ENCODE peak calls at places on chromosomes 2 and 18, in six cellular contexts. One of them, this sample, is unnamed.

GRCh38 chr18:70380915-70381896 is 92.4 kb downstream of the SOCS6 start:
- ATAC-seq in heart right ventricle: peak
- ATAC-seq in lower lobe of right lung: peak
- ATAC-seq in gastroesophageal sphincter: no peak
- ATAC-seq in heart left ventricle: peak
- ATAC-seq in stimulated activated naive CD8-positive, alpha-beta T cell treated with anti-CD3 and anti-CD28 coated beads, Interleukin-15, Interleukin-2, amounts not matched to agents 100 U/mL and 50 U/mL, for 24 hours: no peak
- ATAC-seq in this sample: peak

GRCh38 chr18:4125939-4126250 is 329.2 kb downstream of the DLGAP1 start:
- ATAC-seq in heart right ventricle: no peak
- ATAC-seq in lower lobe of right lung: no peak
- ATAC-seq in gastroesophageal sphincter: no peak
- ATAC-seq in heart left ventricle: no peak
- ATAC-seq in stimulated activated naive CD8-positive, alpha-beta T cell treated with anti-CD3 and anti-CD28 coated beads, Interleukin-15, Interleukin-2, amounts not matched to agents 100 U/mL and 50 U/mL, for 24 hours: no peak
- ATAC-seq in this sample: no peak

GRCh38 chr2:200619275-200619674 is 33.5 kb downstream of the AOX1 start:
- ATAC-seq in heart right ventricle: no peak
- ATAC-seq in lower lobe of right lung: no peak
- ATAC-seq in gastroesophageal sphincter: no peak
- ATAC-seq in heart left ventricle: no peak
- ATAC-seq in stimulated activated naive CD8-positive, alpha-beta T cell treated with anti-CD3 and anti-CD28 coated beads, Interleukin-15, Interleukin-2, amounts not matched to agents 100 U/mL and 50 U/mL, for 24 hours: no peak
- ATAC-seq in this sample: no peak

GRCh38 chr18:45355944-45356520 is 259.2 kb upstream of the SLC14A2 start:
- ATAC-seq in heart right ventricle: peak
- ATAC-seq in lower lobe of right lung: no peak
- ATAC-seq in gastroesophageal sphincter: no peak
- ATAC-seq in heart left ventricle: peak
- ATAC-seq in stimulated activated naive CD8-positive, alpha-beta T cell treated with anti-CD3 and anti-CD28 coated beads, Interleukin-15, Interleukin-2, amounts not matched to agents 100 U/mL and 50 U/mL, for 24 hours: peak
- ATAC-seq in this sample: peak

GRCh38 chr18:24695168-24695567 is 234.7 kb downstream of the HRH4 start:
- ATAC-seq in heart right ventricle: no peak
- ATAC-seq in lower lobe of right lung: no peak
- ATAC-seq in gastroesophageal sphincter: no peak
- ATAC-seq in heart left ventricle: no peak
- ATAC-seq in stimulated activated naive CD8-positive, alpha-beta T cell treated with anti-CD3 and anti-CD28 coated beads, Interleukin-15, Interleukin-2, amounts not matched to agents 100 U/mL and 50 U/mL, for 24 hours: no peak
- ATAC-seq in this sample: no peak

GRCh38 chr2:134411279-134411827 is 157.5 kb downstream of the MGAT5 start:
- ATAC-seq in heart right ventricle: peak
- ATAC-seq in lower lobe of right lung: no peak
- ATAC-seq in gastroesophageal sphincter: no peak
- ATAC-seq in heart left ventricle: peak
- ATAC-seq in stimulated activated naive CD8-positive, alpha-beta T cell treated with anti-CD3 and anti-CD28 coated beads, Interleukin-15, Interleukin-2, amounts not matched to agents 100 U/mL and 50 U/mL, for 24 hours: no peak
- ATAC-seq in this sample: no peak

GRCh38 chr18:78521136-78521535 is 458.5 kb upstream of the SALL3 start:
- ATAC-seq in heart right ventricle: no peak
- ATAC-seq in lower lobe of right lung: no peak
- ATAC-seq in gastroesophageal sphincter: no peak
- ATAC-seq in heart left ventricle: no peak
- ATAC-seq in stimulated activated naive CD8-positive, alpha-beta T cell treated with anti-CD3 and anti-CD28 coated beads, Interleukin-15, Interleukin-2, amounts not matched to agents 100 U/mL and 50 U/mL, for 24 hours: no peak
- ATAC-seq in this sample: no peak

GRCh38 chr2:238141541-238142318 is 3.3 kb downstream of the KLHL30 start:
- ATAC-seq in heart right ventricle: no peak
- ATAC-seq in lower lobe of right lung: peak
- ATAC-seq in gastroesophageal sphincter: no peak
- ATAC-seq in heart left ventricle: no peak
- ATAC-seq in stimulated activated naive CD8-positive, alpha-beta T cell treated with anti-CD3 and anti-CD28 coated beads, Interleukin-15, Interleukin-2, amounts not matched to agents 100 U/mL and 50 U/mL, for 24 hours: no peak
- ATAC-seq in this sample: no peak

GRCh38 chr2:32572737-32573136 is 55.1 kb upstream of the TTC27 start:
- ATAC-seq in heart right ventricle: no peak
- ATAC-seq in lower lobe of right lung: no peak
- ATAC-seq in gastroesophageal sphincter: no peak
- ATAC-seq in heart left ventricle: no peak
- ATAC-seq in stimulated activated naive CD8-positive, alpha-beta T cell treated with anti-CD3 and anti-CD28 coated beads, Interleukin-15, Interleukin-2, amounts not matched to agents 100 U/mL and 50 U/mL, for 24 hours: no peak
- ATAC-seq in this sample: peak

GRCh38 chr2:202945497-202945896 is 33.4 kb downstream of the CARF start:
- ATAC-seq in heart right ventricle: no peak
- ATAC-seq in lower lobe of right lung: no peak
- ATAC-seq in gastroesophageal sphincter: no peak
- ATAC-seq in heart left ventricle: no peak
- ATAC-seq in stimulated activated naive CD8-positive, alpha-beta T cell treated with anti-CD3 and anti-CD28 coated beads, Interleukin-15, Interleukin-2, amounts not matched to agents 100 U/mL and 50 U/mL, for 24 hours: no peak
- ATAC-seq in this sample: no peak

GRCh38 chr2:218984239-218985020 is 554 bp downstream of the FEV start:
- ATAC-seq in heart right ventricle: peak
- ATAC-seq in lower lobe of right lung: no peak
- ATAC-seq in gastroesophageal sphincter: no peak
- ATAC-seq in heart left ventricle: peak
- ATAC-seq in stimulated activated naive CD8-positive, alpha-beta T cell treated with anti-CD3 and anti-CD28 coated beads, Interleukin-15, Interleukin-2, amounts not matched to agents 100 U/mL and 50 U/mL, for 24 hours: no peak
- ATAC-seq in this sample: no peak

GRCh38 chr2:195779491-195779890 is 122.5 kb downstream of the SLC39A10 start:
- ATAC-seq in heart right ventricle: no peak
- ATAC-seq in lower lobe of right lung: no peak
- ATAC-seq in gastroesophageal sphincter: no peak
- ATAC-seq in heart left ventricle: no peak
- ATAC-seq in stimulated activated naive CD8-positive, alpha-beta T cell treated with anti-CD3 and anti-CD28 coated beads, Interleukin-15, Interleukin-2, amounts not matched to agents 100 U/mL and 50 U/mL, for 24 hours: no peak
- ATAC-seq in this sample: no peak

GRCh38 chr2:200929334-200930249 is 33.9 kb downstream of the ORC2 start:
- ATAC-seq in heart right ventricle: no peak
- ATAC-seq in lower lobe of right lung: no peak
- ATAC-seq in gastroesophageal sphincter: no peak
- ATAC-seq in heart left ventricle: no peak
- ATAC-seq in stimulated activated naive CD8-positive, alpha-beta T cell treated with anti-CD3 and anti-CD28 coated beads, Interleukin-15, Interleukin-2, amounts not matched to agents 100 U/mL and 50 U/mL, for 24 hours: peak
- ATAC-seq in this sample: peak

GRCh38 chr18:75139226-75139911 is 69.6 kb downstream of the PTGR3 start:
- ATAC-seq in heart right ventricle: no peak
- ATAC-seq in lower lobe of right lung: no peak
- ATAC-seq in gastroesophageal sphincter: no peak
- ATAC-seq in heart left ventricle: no peak
- ATAC-seq in stimulated activated naive CD8-positive, alpha-beta T cell treated with anti-CD3 and anti-CD28 coated beads, Interleukin-15, Interleukin-2, amounts not matched to agents 100 U/mL and 50 U/mL, for 24 hours: no peak
- ATAC-seq in this sample: no peak

GRCh38 chr2:101349893-101350662 is 37.2 kb downstream of the CREG2 start:
- ATAC-seq in heart right ventricle: no peak
- ATAC-seq in lower lobe of right lung: peak
- ATAC-seq in gastroesophageal sphincter: no peak
- ATAC-seq in heart left ventricle: no peak
- ATAC-seq in stimulated activated naive CD8-positive, alpha-beta T cell treated with anti-CD3 and anti-CD28 coated beads, Interleukin-15, Interleukin-2, amounts not matched to agents 100 U/mL and 50 U/mL, for 24 hours: no peak
- ATAC-seq in this sample: peak

GRCh38 chr2:236319036-236319435 is 54.8 kb upstream of the ASB18 start:
- ATAC-seq in heart right ventricle: no peak
- ATAC-seq in lower lobe of right lung: no peak
- ATAC-seq in gastroesophageal sphincter: no peak
- ATAC-seq in heart left ventricle: no peak
- ATAC-seq in stimulated activated naive CD8-positive, alpha-beta T cell treated with anti-CD3 and anti-CD28 coated beads, Interleukin-15, Interleukin-2, amounts not matched to agents 100 U/mL and 50 U/mL, for 24 hours: no peak
- ATAC-seq in this sample: no peak

GRCh38 chr18:36323421-36323820 is 25.9 kb downstream of the FHOD3 start:
- ATAC-seq in heart right ventricle: no peak
- ATAC-seq in lower lobe of right lung: no peak
- ATAC-seq in gastroesophageal sphincter: no peak
- ATAC-seq in heart left ventricle: no peak
- ATAC-seq in stimulated activated naive CD8-positive, alpha-beta T cell treated with anti-CD3 and anti-CD28 coated beads, Interleukin-15, Interleukin-2, amounts not matched to agents 100 U/mL and 50 U/mL, for 24 hours: no peak
- ATAC-seq in this sample: no peak

GRCh38 chr2:201357216-201357615 is at the start of gene FLACC1:
- ATAC-seq in heart right ventricle: peak
- ATAC-seq in lower lobe of right lung: peak
- ATAC-seq in gastroesophageal sphincter: no peak
- ATAC-seq in heart left ventricle: peak
- ATAC-seq in stimulated activated naive CD8-positive, alpha-beta T cell treated with anti-CD3 and anti-CD28 coated beads, Interleukin-15, Interleukin-2, amounts not matched to agents 100 U/mL and 50 U/mL, for 24 hours: no peak
- ATAC-seq in this sample: no peak

GRCh38 chr2:54773838-54774237 is 50.4 kb downstream of the EML6 start:
- ATAC-seq in heart right ventricle: no peak
- ATAC-seq in lower lobe of right lung: no peak
- ATAC-seq in gastroesophageal sphincter: no peak
- ATAC-seq in heart left ventricle: no peak
- ATAC-seq in stimulated activated naive CD8-positive, alpha-beta T cell treated with anti-CD3 and anti-CD28 coated beads, Interleukin-15, Interleukin-2, amounts not matched to agents 100 U/mL and 50 U/mL, for 24 hours: no peak
- ATAC-seq in this sample: no peak

GRCh38 chr2:179376881-179377280 is 112.2 kb upstream of the SESTD1 start:
- ATAC-seq in heart right ventricle: no peak
- ATAC-seq in lower lobe of right lung: no peak
- ATAC-seq in gastroesophageal sphincter: no peak
- ATAC-seq in heart left ventricle: no peak
- ATAC-seq in stimulated activated naive CD8-positive, alpha-beta T cell treated with anti-CD3 and anti-CD28 coated beads, Interleukin-15, Interleukin-2, amounts not matched to agents 100 U/mL and 50 U/mL, for 24 hours: no peak
- ATAC-seq in this sample: no peak

GRCh38 chr2:197904446-197904845 is 100.1 kb downstream of the PLCL1 start:
- ATAC-seq in heart right ventricle: no peak
- ATAC-seq in lower lobe of right lung: no peak
- ATAC-seq in gastroesophageal sphincter: no peak
- ATAC-seq in heart left ventricle: no peak
- ATAC-seq in stimulated activated naive CD8-positive, alpha-beta T cell treated with anti-CD3 and anti-CD28 coated beads, Interleukin-15, Interleukin-2, amounts not matched to agents 100 U/mL and 50 U/mL, for 24 hours: peak
- ATAC-seq in this sample: peak

GRCh38 chr2:108805782-108806181 is 19.2 kb downstream of the CCDC138 start:
- ATAC-seq in heart right ventricle: no peak
- ATAC-seq in lower lobe of right lung: no peak
- ATAC-seq in gastroesophageal sphincter: no peak
- ATAC-seq in heart left ventricle: no peak
- ATAC-seq in stimulated activated naive CD8-positive, alpha-beta T cell treated with anti-CD3 and anti-CD28 coated beads, Interleukin-15, Interleukin-2, amounts not matched to agents 100 U/mL and 50 U/mL, for 24 hours: no peak
- ATAC-seq in this sample: no peak

GRCh38 chr2:54574860-54575247 is 118.7 kb downstream of the SPTBN1 start:
- ATAC-seq in heart right ventricle: no peak
- ATAC-seq in lower lobe of right lung: no peak
- ATAC-seq in gastroesophageal sphincter: no peak
- ATAC-seq in heart left ventricle: no peak
- ATAC-seq in stimulated activated naive CD8-positive, alpha-beta T cell treated with anti-CD3 and anti-CD28 coated beads, Interleukin-15, Interleukin-2, amounts not matched to agents 100 U/mL and 50 U/mL, for 24 hours: peak
- ATAC-seq in this sample: no peak

GRCh38 chr2:48249093-48249492 is 280.9 kb upstream of the STON1 start:
- ATAC-seq in heart right ventricle: peak
- ATAC-seq in lower lobe of right lung: no peak
- ATAC-seq in gastroesophageal sphincter: no peak
- ATAC-seq in heart left ventricle: peak
- ATAC-seq in stimulated activated naive CD8-positive, alpha-beta T cell treated with anti-CD3 and anti-CD28 coated beads, Interleukin-15, Interleukin-2, amounts not matched to agents 100 U/mL and 50 U/mL, for 24 hours: no peak
- ATAC-seq in this sample: no peak

GRCh38 chr18:34880403-34880802 is 160.8 kb upstream of the MAPRE2 start:
- ATAC-seq in heart right ventricle: peak
- ATAC-seq in lower lobe of right lung: no peak
- ATAC-seq in gastroesophageal sphincter: peak
- ATAC-seq in heart left ventricle: peak
- ATAC-seq in stimulated activated naive CD8-positive, alpha-beta T cell treated with anti-CD3 and anti-CD28 coated beads, Interleukin-15, Interleukin-2, amounts not matched to agents 100 U/mL and 50 U/mL, for 24 hours: no peak
- ATAC-seq in this sample: no peak

GRCh38 chr2:216086207-216086893 is 4.6 kb downstream of the TMEM169 start:
- ATAC-seq in heart right ventricle: no peak
- ATAC-seq in lower lobe of right lung: no peak
- ATAC-seq in gastroesophageal sphincter: no peak
- ATAC-seq in heart left ventricle: no peak
- ATAC-seq in stimulated activated naive CD8-positive, alpha-beta T cell treated with anti-CD3 and anti-CD28 coated beads, Interleukin-15, Interleukin-2, amounts not matched to agents 100 U/mL and 50 U/mL, for 24 hours: no peak
- ATAC-seq in this sample: no peak

GRCh38 chr2:1588051-1588993 is 156.0 kb downstream of the PXDN start:
- ATAC-seq in heart right ventricle: no peak
- ATAC-seq in lower lobe of right lung: no peak
- ATAC-seq in gastroesophageal sphincter: no peak
- ATAC-seq in heart left ventricle: no peak
- ATAC-seq in stimulated activated naive CD8-positive, alpha-beta T cell treated with anti-CD3 and anti-CD28 coated beads, Interleukin-15, Interleukin-2, amounts not matched to agents 100 U/mL and 50 U/mL, for 24 hours: peak
- ATAC-seq in this sample: no peak

GRCh38 chr2:60852282-60852860 is 29.0 kb upstream of the REL start:
- ATAC-seq in heart right ventricle: no peak
- ATAC-seq in lower lobe of right lung: peak
- ATAC-seq in gastroesophageal sphincter: peak
- ATAC-seq in heart left ventricle: peak
- ATAC-seq in stimulated activated naive CD8-positive, alpha-beta T cell treated with anti-CD3 and anti-CD28 coated beads, Interleukin-15, Interleukin-2, amounts not matched to agents 100 U/mL and 50 U/mL, for 24 hours: no peak
- ATAC-seq in this sample: no peak

GRCh38 chr18:67517224-67517765 is 775 bp upstream of the DSEL start:
- ATAC-seq in heart right ventricle: peak
- ATAC-seq in lower lobe of right lung: no peak
- ATAC-seq in gastroesophageal sphincter: peak
- ATAC-seq in heart left ventricle: peak
- ATAC-seq in stimulated activated naive CD8-positive, alpha-beta T cell treated with anti-CD3 and anti-CD28 coated beads, Interleukin-15, Interleukin-2, amounts not matched to agents 100 U/mL and 50 U/mL, for 24 hours: no peak
- ATAC-seq in this sample: no peak

GRCh38 chr2:172307800-172308199 is 119.6 kb upstream of the ITGA6 start:
- ATAC-seq in heart right ventricle: peak
- ATAC-seq in lower lobe of right lung: no peak
- ATAC-seq in gastroesophageal sphincter: peak
- ATAC-seq in heart left ventricle: peak
- ATAC-seq in stimulated activated naive CD8-positive, alpha-beta T cell treated with anti-CD3 and anti-CD28 coated beads, Interleukin-15, Interleukin-2, amounts not matched to agents 100 U/mL and 50 U/mL, for 24 hours: no peak
- ATAC-seq in this sample: no peak

GRCh38 chr2:54995553-54995952 is 54.7 kb downstream of the RTN4 start:
- ATAC-seq in heart right ventricle: no peak
- ATAC-seq in lower lobe of right lung: no peak
- ATAC-seq in gastroesophageal sphincter: no peak
- ATAC-seq in heart left ventricle: no peak
- ATAC-seq in stimulated activated naive CD8-positive, alpha-beta T cell treated with anti-CD3 and anti-CD28 coated beads, Interleukin-15, Interleukin-2, amounts not matched to agents 100 U/mL and 50 U/mL, for 24 hours: peak
- ATAC-seq in this sample: peak

GRCh38 chr2:240904216-240905175 is 1.6 kb upstream of the CROCC2 start:
- ATAC-seq in heart right ventricle: no peak
- ATAC-seq in lower lobe of right lung: no peak
- ATAC-seq in gastroesophageal sphincter: no peak
- ATAC-seq in heart left ventricle: no peak
- ATAC-seq in stimulated activated naive CD8-positive, alpha-beta T cell treated with anti-CD3 and anti-CD28 coated beads, Interleukin-15, Interleukin-2, amounts not matched to agents 100 U/mL and 50 U/mL, for 24 hours: no peak
- ATAC-seq in this sample: no peak